ENCODE peak calls at places on chromosomes 5 and 9, in seven cellular contexts. I, H, G, M, S, J and W are unnamed samples.

GRCh38 chr5:57036621-57037160 is 84.8 kb upstream of the MIER3 start:
- DNase-seq in I (no peak), H (no peak), M (no peak), S (no peak), G (no peak), J (no peak), W (no peak)

GRCh38 chr5:36450229-36451024 is 148.7 kb upstream of the RANBP3L start:
- DNase-seq in S (no peak), J (no peak), I (no peak), G (no peak), H (no peak), M (peak), W (peak)

GRCh38 chr5:100904259-100904822 is 1.3 kb upstream of the ST8SIA4 start:
- DNase-seq in I (peak), J (peak), S (peak), M (peak), G (no peak), H (no peak), W (no peak)

GRCh38 chr5:142512041-142512679 is 173.7 kb downstream of the FGF1 start:
- DNase-seq in I (no peak), J (no peak), G (peak), M (no peak), H (peak), S (no peak), W (no peak)

GRCh38 chr5:59123595-59124561 is 541.0 kb downstream of the RAB3C start:
- DNase-seq in S (no peak), G (no peak), I (no peak), H (no peak), J (peak), M (no peak), W (no peak)

GRCh38 chr5:133200256-133200655 is 148.4 kb downstream of the HSPA4 start:
- DNase-seq in J (no peak), H (no peak), S (no peak), G (no peak), M (no peak), I (no peak), W (no peak)

GRCh38 chr9:80806675-80807074 is 882.7 kb downstream of the TLE1 start:
- DNase-seq in H (no peak), I (no peak), S (no peak), J (no peak), G (no peak), M (no peak), W (no peak)

GRCh38 chr5:141430332-141431113 is at the start of gene PCDHGA12:
- DNase-seq in J (no peak), H (peak), S (no peak), I (peak), G (no peak), M (peak), W (peak)

GRCh38 chr5:17046320-17046719 is 110.2 kb upstream of the MYO10 start:
- DNase-seq in J (no peak), G (no peak), M (no peak), S (no peak), I (no peak), H (no peak), W (no peak)

GRCh38 chr5:6574537-6574936 is 58.3 kb downstream of the NSUN2 start:
- DNase-seq in I (peak), G (no peak), J (no peak), H (no peak), S (no peak), M (no peak), W (no peak)

GRCh38 chr5:141961466-141961865 is 3.5 kb upstream of the PCDH12 start:
- DNase-seq in M (no peak), J (no peak), G (no peak), I (no peak), H (no peak), S (no peak), W (no peak)

GRCh38 chr9:72351538-72352453 is 13.2 kb downstream of the ZFAND5 start:
- DNase-seq in S (no peak), I (no peak), H (no peak), G (no peak), J (no peak), M (peak), W (peak)

GRCh38 chr5:6453937-6454560 is 5.4 kb downstream of the UBE2QL1 start:
- DNase-seq in S (no peak), G (no peak), H (no peak), I (no peak), J (no peak), M (no peak), W (no peak)

GRCh38 chr5:134524826-134525686 is at the start of gene JADE2:
- DNase-seq in M (peak), J (peak), I (peak), G (no peak), S (peak), H (peak), W (peak)

GRCh38 chr9:83477571-83477970 is 60.6 kb downstream of the FRMD3 start:
- DNase-seq in I (no peak), S (no peak), H (no peak), M (peak), J (no peak), G (no peak), W (no peak)

GRCh38 chr5:71887680-71888079 is 168.6 kb downstream of the CARTPT start:
- DNase-seq in S (no peak), G (peak), H (no peak), J (peak), I (peak), M (peak), W (peak)

GRCh38 chr9:132488611-132489010 is 78.6 kb downstream of the CFAP77 start:
- DNase-seq in G (no peak), J (no peak), I (no peak), M (no peak), S (no peak), H (no peak), W (no peak)

GRCh38 chr5:160092960-160093701 is 26.1 kb downstream of the PWWP2A start:
- DNase-seq in J (no peak), M (no peak), S (no peak), I (peak), H (no peak), G (no peak), W (no peak)

GRCh38 chr5:76715734-76716455 is at the start of gene F2R:
- DNase-seq in H (peak), S (peak), J (peak), I (peak), M (peak), G (no peak), W (peak)

GRCh38 chr5:38547257-38547656 is 9.2 kb downstream of the LIFR start:
- DNase-seq in G (no peak), J (no peak), M (no peak), I (no peak), S (no peak), H (no peak), W (no peak)

GRCh38 chr9:136336156-136336860 is 9.0 kb downstream of the GPSM1 start:
- DNase-seq in G (no peak), J (no peak), M (peak), S (no peak), I (no peak), H (no peak), W (no peak)

GRCh38 chr9:77562021-77562748 is 85.9 kb downstream of the GNA14 start:
- DNase-seq in I (peak), J (no peak), S (no peak), H (no peak), G (no peak), M (no peak), W (no peak)

GRCh38 chr5:109411175-109411514 is 1.4 kb upstream of the PJA2 start:
- DNase-seq in M (no peak), G (no peak), J (no peak), S (no peak), H (no peak), I (no peak), W (no peak)

GRCh38 chr5:96661101-96661840 is 905 bp upstream of the CAST start:
- DNase-seq in H (peak), J (peak), M (peak), G (no peak), S (peak), I (peak), W (peak)

GRCh38 chr5:53427965-53428364 is 52.5 kb upstream of the FST start:
- DNase-seq in M (no peak), I (no peak), G (no peak), H (no peak), J (no peak), S (no peak), W (no peak)

GRCh38 chr5:66118294-66118693 is 25.8 kb upstream of the SREK1 start:
- DNase-seq in H (no peak), J (no peak), S (no peak), G (no peak), I (no peak), M (no peak), W (no peak)

GRCh38 chr9:137027369-137028012 is 546 bp downstream of the ABCA2 start:
- DNase-seq in J (no peak), M (peak), S (no peak), G (no peak), H (no peak), I (no peak), W (no peak)